ENCODE peak calls at places on chromosomes 3 and 15, in nine cellular contexts. B, O, T, W, S, X, K, M and C are unnamed samples.

GRCh38 chr15:68704496-68705021 is 116.1 kb downstream of the ANP32A start:
- DNase-seq in B (no peak), O (peak; percentile 52), T (no peak), W (no peak), S (no peak), X (peak; percentile 84), K (no peak), M (peak; percentile 35), C (no peak)

GRCh38 chr3:36496734-36497133 is 116.4 kb downstream of the STAC start:
- DNase-seq in B (no peak), O (no peak), T (no peak), W (no peak), S (no peak), X (no peak), K (no peak), M (no peak), C (no peak)

GRCh38 chr3:136476280-136476679 is 226.1 kb downstream of the PCCB start:
- DNase-seq in B (no peak), O (no peak), T (no peak), W (no peak), S (no peak), X (no peak), K (no peak), M (no peak), C (no peak)

GRCh38 chr3:193776626-193777025 is 183.6 kb downstream of the OPA1 start:
- DNase-seq in B (no peak), O (no peak), T (no peak), W (no peak), S (no peak), X (no peak), K (no peak), M (no peak), C (no peak)

GRCh38 chr3:65582012-65582717 is 456.6 kb downstream of the MAGI1 start:
- DNase-seq in B (no peak), O (no peak), T (no peak), W (no peak), S (no peak), X (no peak), K (no peak), M (no peak), C (no peak)

GRCh38 chr3:133362539-133362938 is 37.3 kb upstream of the BFSP2 start:
- DNase-seq in B (no peak), O (no peak), T (no peak), W (no peak), S (no peak), X (no peak), K (no peak), M (no peak), C (no peak)

GRCh38 chr15:33561407-33561806 is 250.6 kb downstream of the RYR3 start:
- DNase-seq in B (no peak), O (no peak), T (no peak), W (no peak), S (no peak), X (peak; percentile 47), K (no peak), M (no peak), C (no peak)

GRCh38 chr15:26023231-26023630 is 160.1 kb upstream of the ATP10A start:
- DNase-seq in B (no peak), O (no peak), T (no peak), W (no peak), S (no peak), X (peak; percentile 54), K (no peak), M (no peak), C (no peak)

GRCh38 chr15:60751985-60752952 is 273.3 kb upstream of the ICE2 start:
- DNase-seq in B (peak; percentile 88), O (peak; percentile 47), T (no peak), W (no peak), S (no peak), X (no peak), K (no peak), M (peak; percentile 47), C (peak; percentile 77)

GRCh38 chr3:190325923-190326322 is 3.7 kb upstream of the CLDN1 start:
- DNase-seq in B (no peak), O (no peak), T (no peak), W (no peak), S (no peak), X (no peak), K (no peak), M (no peak), C (no peak)

GRCh38 chr15:67133738-67134576 is 68.6 kb downstream of the SMAD3 start:
- DNase-seq in B (peak; percentile 66), O (no peak), T (peak; percentile 68), W (peak; percentile 51), S (no peak), X (peak; percentile 48), K (peak; percentile 47), M (no peak), C (peak; percentile 76)

GRCh38 chr3:152299243-152299976 is 30.7 kb downstream of the MBNL1 start:
- DNase-seq in B (peak; percentile 74), O (no peak), T (no peak), W (no peak), S (no peak), X (no peak), K (no peak), M (no peak), C (no peak)

GRCh38 chr3:23822559-23822958 is 16.8 kb downstream of the UBE2E1 start:
- DNase-seq in B (no peak), O (no peak), T (no peak), W (no peak), S (no peak), X (no peak), K (no peak), M (no peak), C (no peak)

DNA sequence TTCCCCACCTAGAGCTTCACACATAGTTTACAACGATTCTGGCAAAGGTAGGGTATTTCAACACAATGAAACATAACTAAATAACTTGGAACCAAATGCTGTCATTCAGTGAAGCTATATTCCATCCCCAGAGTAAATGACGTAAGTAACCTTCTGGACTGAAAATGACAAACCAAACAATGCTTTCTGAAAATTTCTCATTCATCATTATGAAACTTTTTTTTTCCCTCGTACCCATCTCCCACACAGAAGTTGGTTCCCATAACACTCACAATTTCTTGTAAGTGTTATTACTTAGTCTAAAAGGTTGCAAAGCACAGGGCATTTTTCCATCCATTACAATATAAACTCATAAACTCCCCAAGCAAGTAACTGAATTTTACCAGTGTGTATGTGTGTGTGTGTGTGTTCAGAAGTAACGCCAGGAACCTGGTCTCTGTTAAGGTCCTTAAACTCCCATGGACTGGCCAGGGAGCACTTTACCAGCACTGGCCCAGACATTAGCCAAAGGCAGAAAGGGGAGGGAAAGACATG is 41.6 kb downstream of the CBLB start:
- DNase-seq in B (no peak), O (no peak), T (no peak), W (no peak), S (peak; percentile 52), X (no peak), K (no peak), M (no peak), C (no peak)
- H3K4me1 ChIP-seq in B (peaks cover 20% of the 10 kb centered on the region), O (peaks cover 14% of the 10 kb centered on the region), T (peaks cover 55% of the 10 kb centered on the region), W (no peaks in the 10 kb centered on the region), S (peaks cover 44% of the 10 kb centered on the region), X (no peaks in the 10 kb centered on the region), K (peaks cover 57% of the 10 kb centered on the region), M (peaks cover 99% of the 10 kb centered on the region), C (peaks cover 7% of the 10 kb centered on the region)

DNA sequence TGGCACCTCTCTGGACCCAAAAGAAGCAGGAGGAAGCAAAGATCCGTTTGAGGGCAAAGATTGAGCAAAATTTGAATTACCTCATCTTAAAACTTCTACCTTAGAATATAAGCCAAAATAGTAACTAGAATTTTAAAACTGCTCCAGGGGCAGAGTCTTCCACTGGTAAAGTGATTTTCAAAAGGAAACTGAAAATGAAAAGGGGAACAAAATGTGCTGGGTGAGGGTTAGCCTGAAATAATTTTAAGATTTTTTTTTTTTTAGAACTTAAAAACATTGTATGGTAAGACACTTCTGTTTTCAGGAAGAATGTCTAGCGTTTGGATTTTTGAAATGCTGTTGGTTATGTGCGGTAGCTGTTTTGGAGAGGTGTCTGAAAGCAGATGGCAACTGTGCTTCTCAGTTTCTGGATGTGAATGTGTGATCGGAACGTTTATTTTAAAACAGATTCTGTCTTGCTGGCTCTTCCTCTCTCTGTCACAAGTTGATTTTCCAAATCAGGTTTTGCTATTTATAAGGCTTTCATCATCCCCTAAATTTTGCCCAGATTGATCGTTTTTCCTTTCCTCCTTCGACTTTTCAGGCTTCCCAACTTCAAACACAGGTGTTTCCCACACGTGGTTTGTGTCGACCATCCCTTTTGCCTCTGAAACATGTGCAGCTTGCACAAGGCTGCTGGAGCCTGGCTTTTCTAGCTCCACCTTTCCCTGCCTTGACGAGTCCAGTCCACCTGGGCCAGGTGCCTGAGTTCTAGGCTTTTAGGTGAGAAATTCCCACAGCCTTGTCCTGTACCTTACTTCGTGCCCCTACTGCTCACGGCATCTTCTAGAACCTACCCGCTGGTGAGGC is 3.3 kb downstream of the LRRK1 start:
- DNase-seq in B (no peak), O (no peak), T (no peak), W (no peak), S (no peak), X (no peak), K (no peak), M (no peak), C (no peak)
- H3K4me1 ChIP-seq in B (peaks cover 33% of the 10 kb centered on the region), O (no peaks in the 10 kb centered on the region), T (peaks cover 8% of the 10 kb centered on the region), W (no peaks in the 10 kb centered on the region), S (peaks cover 40% of the 10 kb centered on the region), X (peaks cover 3% of the 10 kb centered on the region), K (peaks cover 15% of the 10 kb centered on the region), M (peaks cover 25% of the 10 kb centered on the region), C (no peaks in the 10 kb centered on the region)

DNA sequence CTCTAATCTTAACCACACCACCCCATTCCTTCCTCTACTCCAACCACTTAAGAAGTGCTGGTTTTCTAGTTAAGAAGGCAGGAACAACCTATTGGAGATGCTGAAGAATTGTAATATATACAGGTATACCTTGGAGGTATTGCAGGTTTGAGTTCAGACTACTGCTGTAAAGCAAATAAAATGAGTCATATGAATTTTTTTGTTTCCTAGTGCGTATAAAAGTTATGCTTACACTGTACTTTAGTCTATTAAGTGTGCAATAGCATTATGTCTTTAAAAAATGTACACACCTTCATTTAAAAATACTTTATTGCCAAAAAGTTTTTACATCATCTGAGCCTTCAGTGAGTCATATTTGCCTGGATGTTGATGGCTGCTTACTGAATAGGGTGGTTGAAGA is 22.5 kb downstream of the TOPAZ1 start:
- DNase-seq in B (no peak), O (no peak), T (no peak), W (no peak), S (no peak), X (no peak), K (no peak), M (no peak), C (no peak)
- H3K4me1 ChIP-seq in B (no peaks in the 10 kb centered on the region), O (no peaks in the 10 kb centered on the region), T (no peaks in the 10 kb centered on the region), W (no peaks in the 10 kb centered on the region), S (no peaks in the 10 kb centered on the region), X (no peaks in the 10 kb centered on the region), K (no peaks in the 10 kb centered on the region), M (no peaks in the 10 kb centered on the region), C (no peaks in the 10 kb centered on the region)

DNA sequence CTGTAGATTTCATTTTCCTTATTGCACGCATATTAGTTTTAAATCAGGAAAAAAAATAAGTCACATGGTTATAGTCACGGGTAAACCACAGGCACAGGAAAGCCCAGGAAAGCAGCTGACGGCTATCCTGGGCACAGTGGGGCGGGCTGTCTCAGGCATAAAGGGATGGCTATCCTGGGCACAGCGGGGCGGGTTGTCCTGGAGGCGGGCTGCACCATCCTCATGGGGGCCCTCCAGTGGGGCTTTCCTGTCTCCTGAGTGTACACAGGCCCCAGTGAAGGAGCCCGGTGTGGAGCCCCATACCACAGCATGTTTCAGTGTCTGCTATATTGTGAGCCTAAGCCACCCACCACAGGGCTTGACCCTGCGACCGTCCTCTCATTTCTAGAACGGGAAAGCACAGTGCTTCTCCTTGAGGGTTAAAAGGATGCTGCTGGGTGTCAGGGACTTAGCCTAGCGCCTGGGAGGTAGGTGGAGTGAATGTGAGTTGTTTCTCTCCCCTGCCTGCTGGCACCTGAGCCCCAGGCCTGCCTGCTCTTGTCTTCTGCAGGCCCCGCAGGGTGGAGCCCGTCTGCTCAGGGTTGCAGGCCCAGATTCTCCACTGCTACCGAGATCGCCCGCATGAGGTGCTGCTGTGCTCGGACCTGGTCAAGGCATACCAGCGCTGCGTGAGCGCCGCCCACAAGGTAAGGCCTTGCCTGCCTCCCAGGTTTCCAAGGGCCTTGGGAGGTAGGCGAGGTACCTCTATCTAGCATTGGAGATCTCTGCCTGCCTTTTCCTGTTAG is 25.9 kb upstream of the PLXNA1 start:
- DNase-seq in B (peak; percentile 56), O (no peak), T (no peak), W (no peak), S (no peak), X (peak; percentile 45), K (no peak), M (peak; percentile 8), C (peak; percentile 73)
- H3K4me1 ChIP-seq in B (peaks cover 3% of the 10 kb centered on the region), O (peaks cover 6% of the 10 kb centered on the region), T (no peaks in the 10 kb centered on the region), W (peaks cover 11% of the 10 kb centered on the region), S (peaks cover 27% of the 10 kb centered on the region), X (no peaks in the 10 kb centered on the region), K (peaks cover 18% of the 10 kb centered on the region), M (peaks cover 19% of the 10 kb centered on the region), C (peaks cover 11% of the 10 kb centered on the region)